ENCODE peak calls at places on chromosomes 7 and 10, in six cellular contexts. E is AG04450, V is hepatocyte, P is H9, J is dorsolateral prefrontal cortex, F is bronchial epithelial cell. H is an unnamed sample.
A peak's percentile ranks its signal among the peaks of the same experiment; 100 is the strongest.

GRCh38 chr10:132522521-132523411 is 14.8 kb upstream of the INPP5A start:
- DNase-seq in F (no peak), P (peak; percentile 20), J (peak; percentile 35), E (no peak), V (no peak), H (peak; percentile 8)

GRCh38 chr10:97823734-97824133 is 25.9 kb upstream of the GOLGA7B start:
- DNase-seq in V (no peak), F (no peak), J (no peak), P (no peak), E (no peak), H (no peak)

GRCh38 chr7:135260930-135261721 is 27.5 kb downstream of the STRA8 start:
- DNase-seq in F (no peak), P (peak; percentile 14), V (no peak), E (no peak), J (no peak), H (no peak)

GRCh38 chr10:3472705-3473078 is 300.1 kb upstream of the PITRM1 start:
- DNase-seq in F (peak; percentile 96), V (no peak), E (no peak), P (no peak), J (no peak), H (no peak)

GRCh38 chr10:102435529-102436233 is 3.3 kb upstream of the CUEDC2 start:
- DNase-seq in F (no peak), E (no peak), J (no peak), P (peak; percentile 66), V (peak; percentile 13), H (no peak)

GRCh38 chr10:94279835-94280709 is 82.7 kb downstream of the NOC3L start:
- DNase-seq in V (peak; percentile 68), J (no peak), P (peak; percentile 82), F (peak; percentile 35), E (no peak), H (peak; percentile 49)

GRCh38 chr10:110780704-110781103 is 91.0 kb upstream of the PDCD4 start:
- DNase-seq in F (no peak), P (no peak), V (no peak), J (no peak), E (no peak), H (no peak)

GRCh38 chr10:103273026-103273425 is 3.9 kb upstream of the INA start:
- DNase-seq in E (peak; percentile 76), J (no peak), P (no peak), V (peak; percentile 16), F (peak; percentile 96), H (no peak)

GRCh38 chr10:10460452-10460851 is 557.2 kb upstream of the CELF2 start:
- DNase-seq in J (no peak), F (peak; percentile 10), E (no peak), P (no peak), V (no peak), H (no peak)

GRCh38 chr7:30164567-30164966 is 29.8 kb downstream of the MTURN start:
- DNase-seq in P (no peak), V (peak; percentile 69), E (no peak), J (no peak), F (peak; percentile 81), H (no peak)

GRCh38 chr10:96257944-96258343 is 13.4 kb downstream of the BLNK start:
- DNase-seq in E (no peak), P (no peak), F (no peak), J (no peak), V (no peak), H (no peak)

GRCh38 chr10:42970451-42971250 is 106.2 kb upstream of the RET start:
- DNase-seq in F (no peak), E (no peak), J (peak; percentile 28), P (peak; percentile 22), V (no peak), H (peak; percentile 11)

GRCh38 chr10:18610517-18610916 is 40.9 kb downstream of the NSUN6 start:
- DNase-seq in J (no peak), E (no peak), F (peak; percentile 94), V (peak; percentile 82), P (no peak), H (no peak)

GRCh38 chr7:158110661-158111555 is 476.7 kb downstream of the PTPRN2 start:
- DNase-seq in E (no peak), F (no peak), J (no peak), V (peak; percentile 56), P (peak; percentile 89), H (no peak)

GRCh38 chr7:112022128-112022527 is 184.1 kb downstream of the DOCK4 start:
- DNase-seq in E (no peak), F (no peak), P (no peak), J (no peak), V (peak; percentile 55), H (no peak)

GRCh38 chr7:8147004-8147403 is 115.0 kb downstream of the ICA1 start:
- DNase-seq in V (no peak), F (no peak), J (no peak), P (peak; percentile 42), E (no peak), H (no peak)

GRCh38 chr7:81447351-81447952 is 322.4 kb downstream of the HGF start:
- DNase-seq in P (no peak), J (no peak), E (peak; percentile 15), V (peak; percentile 69), F (peak; percentile 69), H (no peak)

GRCh38 chr10:4883079-4883739 is 57.2 kb downstream of the AKR1E2 start:
- DNase-seq in V (no peak), J (no peak), F (peak; percentile 96), E (peak; percentile 48), P (no peak), H (no peak)

GRCh38 chr10:32265756-32266155 is 81.2 kb downstream of the EPC1 start:
- DNase-seq in J (no peak), F (no peak), V (no peak), E (no peak), P (no peak), H (no peak)

GRCh38 chr10:108735380-108735779 is 1187.9 kb downstream of the XPNPEP1 start:
- DNase-seq in F (peak; percentile 23), E (peak; percentile 7), V (no peak), P (no peak), J (no peak), H (no peak)

GRCh38 chr7:6430271-6430940 is 17.3 kb downstream of the DAGLB start:
- DNase-seq in P (no peak), J (no peak), F (peak; percentile 23), V (no peak), E (no peak), H (no peak)

GRCh38 chr10:60549686-60550085 is 160.0 kb upstream of the ANK3 start:
- DNase-seq in V (peak; percentile 15), F (peak; percentile 68), J (no peak), E (no peak), P (no peak), H (no peak)

GRCh38 chr7:21497072-21497471 is 45.8 kb upstream of the DNAH11 start:
- DNase-seq in P (no peak), J (no peak), E (no peak), F (peak; percentile 31), V (no peak), H (no peak)

GRCh38 chr10:29636178-29636577 is 1.4 kb upstream of the SVIL start:
- DNase-seq in E (no peak), P (no peak), F (peak; percentile 85), J (no peak), V (no peak), H (no peak)

GRCh38 chr10:117214401-117214800 is 17.1 kb downstream of the KCNK18 start:
- DNase-seq in E (no peak), P (no peak), F (peak; percentile 72), J (no peak), V (no peak), H (no peak)

GRCh38 chr7:128872394-128872824 is 9.8 kb downstream of the ATP6V1F start:
- DNase-seq in E (no peak), J (no peak), V (no peak), P (peak; percentile 76), F (peak; percentile 70), H (no peak)

GRCh38 chr7:133976140-133976539 is 151.0 kb upstream of the LRGUK start:
- DNase-seq in P (no peak), E (no peak), J (no peak), V (no peak), F (no peak), H (no peak)

GRCh38 chr10:97640868-97641811 is 669 bp downstream of the PI4K2A start:
- DNase-seq in V (peak; percentile 44), J (no peak), P (peak; percentile 56), F (no peak), E (peak; percentile 24), H (peak; percentile 33)

GRCh38 chr10:24885551-24885950 is 66.9 kb downstream of the PRTFDC1 start:
- DNase-seq in V (no peak), F (no peak), E (no peak), P (no peak), J (no peak), H (no peak)

DNA sequence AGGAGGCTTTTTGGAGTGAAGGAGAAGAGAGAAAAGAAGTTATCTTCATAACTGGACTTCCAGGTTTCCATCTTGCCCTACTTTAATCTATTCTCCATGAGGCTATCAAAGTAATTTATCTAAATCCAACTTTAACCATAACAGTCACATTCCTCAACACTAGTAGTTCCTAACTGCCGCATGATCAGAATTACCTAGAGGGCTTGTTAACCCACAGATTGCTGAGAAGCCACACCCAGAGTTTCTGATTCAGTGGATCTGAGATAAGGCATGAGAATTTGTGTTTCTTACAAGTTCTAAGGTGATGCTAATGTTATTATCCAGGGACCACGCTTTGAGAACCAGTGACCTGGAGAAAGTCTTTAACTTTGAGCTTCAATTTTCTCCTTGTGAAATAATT is 8.3 kb upstream of the COL1A2 start:
- DNase-seq in J (no peak), E (no peak), P (no peak), V (no peak), F (no peak), H (no peak)
- TF ChIP-seq CTCF in J (no peak), E (no peak), P (no peak), V (no peak), F (no peak), H (no peak)

GRCh38 chr10:35822316-35822715 is 180.2 kb upstream of the FZD8 start:
- DNase-seq in V (peak; percentile 65), F (peak; percentile 82), P (peak; percentile 84), J (peak; percentile 74), E (no peak), H (no peak)
- TF ChIP-seq CTCF in V (peak; percentile 14), F (peak; percentile 78), P (peak; percentile 61), J (peak; percentile 25), E (peak; percentile 40), H (no peak)

DNA sequence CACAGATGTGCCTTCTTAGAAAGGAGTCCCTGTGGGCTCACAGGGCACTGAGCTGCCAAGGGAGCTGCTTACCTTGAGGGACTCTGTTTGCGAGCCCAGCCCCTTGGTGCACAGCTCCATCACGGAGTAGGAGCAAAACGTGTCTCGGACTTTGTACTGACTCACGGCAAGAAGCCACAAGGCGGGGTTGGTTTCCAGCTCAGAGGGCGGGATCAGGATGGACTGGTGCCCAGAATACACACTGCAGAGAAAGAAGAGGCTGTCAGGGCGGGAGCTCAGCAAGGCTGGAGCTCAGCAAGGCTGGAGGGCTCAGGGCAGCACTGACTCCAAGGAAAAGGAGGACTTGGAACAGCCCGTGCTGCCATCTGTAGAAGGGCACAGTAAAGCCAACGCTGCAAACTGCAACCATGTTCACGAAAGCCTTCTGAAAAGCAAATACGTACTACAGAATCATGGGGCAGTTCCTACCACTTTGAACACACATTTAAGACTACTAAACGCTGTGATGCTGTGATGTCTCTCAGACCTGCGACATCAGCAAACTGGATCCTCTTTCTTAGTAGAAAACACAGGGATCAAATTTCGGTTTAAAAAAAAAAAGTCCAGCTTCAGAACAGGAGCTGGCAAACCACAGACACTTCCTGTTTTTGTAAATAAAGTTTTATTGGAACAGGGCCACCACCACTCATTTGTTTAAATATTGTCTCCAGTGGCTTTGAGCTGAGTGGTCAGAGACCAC is 194.3 kb downstream of the ZMYND11 start:
- DNase-seq in F (peak; percentile 90), E (peak; percentile 88), J (peak; percentile 71), V (peak; percentile 92), P (no peak), H (no peak)
- TF ChIP-seq CTCF in F (peak; percentile 11), E (peak; percentile 3), J (peak; percentile 19), V (peak; percentile 4), P (no peak), H (no peak)

GRCh38 chr7:132654150-132654549 is 77.9 kb upstream of the PLXNA4 start:
- DNase-seq in F (no peak), E (no peak), J (no peak), P (peak; percentile 44), V (no peak), H (no peak)
- TF ChIP-seq CTCF in F (peak; percentile 2), E (peak; percentile 35), J (peak; percentile 31), P (peak; percentile 65), V (peak; percentile 30), H (peak; percentile 27)

H was measured in activated B cell treated with CpG ODN at 0.5 μM for 24 hours.